ENCODE peak calls at places on chromosomes 16 and 17, in nine cellular contexts. One of them, this sample, is unnamed.

GRCh38 chr16:65540913-65541312 is 419.1 kb upstream of the CDH11 start:
- DNase-seq in left ventricle myocardium inferior: no peak
- DNase-seq in CD8-positive, alpha-beta T cell: no peak
- DNase-seq in heart right ventricle: no peak
- DNase-seq in HepG2: no peak
- DNase-seq in SK-N-SH: no peak
- DNase-seq in IMR-90: no peak
- DNase-seq in neural progenitor cell: no peak
- DNase-seq in endodermal cell: no peak
- DNase-seq in this sample: no peak

GRCh38 chr17:49312722-49313121 is 49.3 kb downstream of the ZNF652 start:
- DNase-seq in left ventricle myocardium inferior: no peak
- DNase-seq in CD8-positive, alpha-beta T cell: no peak
- DNase-seq in heart right ventricle: no peak
- DNase-seq in HepG2: no peak
- DNase-seq in SK-N-SH: no peak
- DNase-seq in IMR-90: no peak
- DNase-seq in neural progenitor cell: no peak
- DNase-seq in endodermal cell: no peak
- DNase-seq in this sample: no peak

GRCh38 chr16:54244061-54244886 is 42.3 kb downstream of the IRX3 start:
- DNase-seq in left ventricle myocardium inferior: no peak
- DNase-seq in CD8-positive, alpha-beta T cell: no peak
- DNase-seq in heart right ventricle: no peak
- DNase-seq in HepG2: peak; percentile 77
- DNase-seq in SK-N-SH: no peak
- DNase-seq in IMR-90: no peak
- DNase-seq in neural progenitor cell: no peak
- DNase-seq in endodermal cell: peak; percentile 72
- DNase-seq in this sample: no peak

GRCh38 chr17:78257810-78258322 is 26.4 kb downstream of the TMEM235 start:
- DNase-seq in left ventricle myocardium inferior: peak; percentile 46
- DNase-seq in CD8-positive, alpha-beta T cell: peak; percentile 39
- DNase-seq in heart right ventricle: no peak
- DNase-seq in HepG2: no peak
- DNase-seq in SK-N-SH: peak; percentile 63
- DNase-seq in IMR-90: peak; percentile 13
- DNase-seq in neural progenitor cell: no peak
- DNase-seq in endodermal cell: peak; percentile 79
- DNase-seq in this sample: no peak

GRCh38 chr16:10949424-10949970 is 5.1 kb downstream of the CLEC16A start:
- DNase-seq in left ventricle myocardium inferior: no peak
- DNase-seq in CD8-positive, alpha-beta T cell: peak; percentile 65
- DNase-seq in heart right ventricle: no peak
- DNase-seq in HepG2: no peak
- DNase-seq in SK-N-SH: no peak
- DNase-seq in IMR-90: no peak
- DNase-seq in neural progenitor cell: peak; percentile 43
- DNase-seq in endodermal cell: peak; percentile 94
- DNase-seq in this sample: peak; percentile 34

GRCh38 chr16:21957687-21958346 is 4.7 kb downstream of the UQCRC2 start:
- DNase-seq in left ventricle myocardium inferior: no peak
- DNase-seq in CD8-positive, alpha-beta T cell: no peak
- DNase-seq in heart right ventricle: no peak
- DNase-seq in HepG2: no peak
- DNase-seq in SK-N-SH: no peak
- DNase-seq in IMR-90: no peak
- DNase-seq in neural progenitor cell: no peak
- DNase-seq in endodermal cell: no peak
- DNase-seq in this sample: no peak

GRCh38 chr17:40071720-40072480 is 9.1 kb downstream of the THRA start:
- DNase-seq in left ventricle myocardium inferior: peak; percentile 76
- DNase-seq in CD8-positive, alpha-beta T cell: no peak
- DNase-seq in heart right ventricle: peak; percentile 67
- DNase-seq in HepG2: peak; percentile 46
- DNase-seq in SK-N-SH: peak; percentile 79
- DNase-seq in IMR-90: no peak
- DNase-seq in neural progenitor cell: no peak
- DNase-seq in endodermal cell: peak; percentile 51
- DNase-seq in this sample: no peak

GRCh38 chr16:814974-815373 is 14.4 kb upstream of the GNG13 start:
- DNase-seq in left ventricle myocardium inferior: no peak
- DNase-seq in CD8-positive, alpha-beta T cell: no peak
- DNase-seq in heart right ventricle: no peak
- DNase-seq in HepG2: no peak
- DNase-seq in SK-N-SH: no peak
- DNase-seq in IMR-90: peak; percentile 70
- DNase-seq in neural progenitor cell: no peak
- DNase-seq in endodermal cell: no peak
- DNase-seq in this sample: no peak

GRCh38 chr16:71311553-71312158 is 22.5 kb upstream of the CMTR2 start:
- DNase-seq in left ventricle myocardium inferior: no peak
- DNase-seq in CD8-positive, alpha-beta T cell: no peak
- DNase-seq in heart right ventricle: no peak
- DNase-seq in HepG2: peak; percentile 54
- DNase-seq in SK-N-SH: peak; percentile 61
- DNase-seq in IMR-90: peak; percentile 5
- DNase-seq in neural progenitor cell: peak; percentile 87
- DNase-seq in endodermal cell: peak; percentile 84
- DNase-seq in this sample: peak; percentile 18

GRCh38 chr17:40168262-40168832 is 8.9 kb upstream of the RAPGEFL1 start:
- DNase-seq in left ventricle myocardium inferior: no peak
- DNase-seq in CD8-positive, alpha-beta T cell: peak; percentile 47
- DNase-seq in heart right ventricle: peak; percentile 32
- DNase-seq in HepG2: peak; percentile 77
- DNase-seq in SK-N-SH: peak; percentile 65
- DNase-seq in IMR-90: peak; percentile 69
- DNase-seq in neural progenitor cell: peak; percentile 77
- DNase-seq in endodermal cell: peak; percentile 82
- DNase-seq in this sample: no peak

GRCh38 chr17:78806451-78806850 is 24.4 kb upstream of the CYTH1 start:
- DNase-seq in left ventricle myocardium inferior: no peak
- DNase-seq in CD8-positive, alpha-beta T cell: peak; percentile 85
- DNase-seq in heart right ventricle: no peak
- DNase-seq in HepG2: no peak
- DNase-seq in SK-N-SH: no peak
- DNase-seq in IMR-90: no peak
- DNase-seq in neural progenitor cell: no peak
- DNase-seq in endodermal cell: no peak
- DNase-seq in this sample: peak; percentile 51

GRCh38 chr17:31511583-31511982 is 120.1 kb downstream of the RAB11FIP4 start:
- DNase-seq in left ventricle myocardium inferior: no peak
- DNase-seq in CD8-positive, alpha-beta T cell: no peak
- DNase-seq in heart right ventricle: no peak
- DNase-seq in HepG2: no peak
- DNase-seq in SK-N-SH: no peak
- DNase-seq in IMR-90: no peak
- DNase-seq in neural progenitor cell: no peak
- DNase-seq in endodermal cell: no peak
- DNase-seq in this sample: no peak

GRCh38 chr17:3798273-3799180 is 2.5 kb downstream of the ITGAE start:
- DNase-seq in left ventricle myocardium inferior: no peak
- DNase-seq in CD8-positive, alpha-beta T cell: no peak
- DNase-seq in heart right ventricle: no peak
- DNase-seq in HepG2: no peak
- DNase-seq in SK-N-SH: no peak
- DNase-seq in IMR-90: no peak
- DNase-seq in neural progenitor cell: no peak
- DNase-seq in endodermal cell: peak; percentile 47
- DNase-seq in this sample: no peak

DNA sequence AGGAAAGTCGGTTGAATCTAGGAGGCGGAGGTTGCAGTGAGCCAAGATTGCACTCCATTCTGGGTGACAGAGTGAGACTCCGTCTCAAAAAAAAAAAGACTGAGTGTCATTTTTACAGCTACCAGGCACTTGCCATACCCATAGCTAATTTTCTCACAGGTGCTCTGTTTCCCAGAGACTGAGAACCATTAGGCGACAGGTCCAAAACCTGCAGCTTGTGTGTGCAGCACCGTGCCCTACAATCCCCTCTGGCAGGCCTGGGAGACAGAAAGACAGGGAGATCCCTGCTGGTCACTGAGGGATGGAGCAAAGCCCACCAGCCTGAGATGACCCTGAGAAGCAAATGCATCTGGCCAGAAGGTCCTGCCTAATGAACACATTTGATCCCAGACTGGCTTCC is 2.7 kb downstream of the TFAP4 start:
- DNase-seq in left ventricle myocardium inferior: no peak
- DNase-seq in CD8-positive, alpha-beta T cell: no peak
- DNase-seq in heart right ventricle: no peak
- DNase-seq in HepG2: no peak
- DNase-seq in SK-N-SH: no peak
- DNase-seq in IMR-90: no peak
- DNase-seq in neural progenitor cell: no peak
- DNase-seq in endodermal cell: no peak
- DNase-seq in this sample: no peak
- H3K4me3 ChIP-seq in left ventricle myocardium inferior: no peak overlapping the region
- H3K4me3 ChIP-seq in CD8-positive, alpha-beta T cell: no peak overlapping the region
- H3K4me3 ChIP-seq in heart right ventricle: no peak overlapping the region
- H3K4me3 ChIP-seq in HepG2: no peak overlapping the region
- H3K4me3 ChIP-seq in SK-N-SH: no peak overlapping the region
- H3K4me3 ChIP-seq in IMR-90: no peak overlapping the region
- H3K4me3 ChIP-seq in neural progenitor cell: no peak overlapping the region
- H3K4me3 ChIP-seq in endodermal cell: peak overlapping the region; percentile 83
- H3K4me3 ChIP-seq in this sample: no peak overlapping the region

DNA sequence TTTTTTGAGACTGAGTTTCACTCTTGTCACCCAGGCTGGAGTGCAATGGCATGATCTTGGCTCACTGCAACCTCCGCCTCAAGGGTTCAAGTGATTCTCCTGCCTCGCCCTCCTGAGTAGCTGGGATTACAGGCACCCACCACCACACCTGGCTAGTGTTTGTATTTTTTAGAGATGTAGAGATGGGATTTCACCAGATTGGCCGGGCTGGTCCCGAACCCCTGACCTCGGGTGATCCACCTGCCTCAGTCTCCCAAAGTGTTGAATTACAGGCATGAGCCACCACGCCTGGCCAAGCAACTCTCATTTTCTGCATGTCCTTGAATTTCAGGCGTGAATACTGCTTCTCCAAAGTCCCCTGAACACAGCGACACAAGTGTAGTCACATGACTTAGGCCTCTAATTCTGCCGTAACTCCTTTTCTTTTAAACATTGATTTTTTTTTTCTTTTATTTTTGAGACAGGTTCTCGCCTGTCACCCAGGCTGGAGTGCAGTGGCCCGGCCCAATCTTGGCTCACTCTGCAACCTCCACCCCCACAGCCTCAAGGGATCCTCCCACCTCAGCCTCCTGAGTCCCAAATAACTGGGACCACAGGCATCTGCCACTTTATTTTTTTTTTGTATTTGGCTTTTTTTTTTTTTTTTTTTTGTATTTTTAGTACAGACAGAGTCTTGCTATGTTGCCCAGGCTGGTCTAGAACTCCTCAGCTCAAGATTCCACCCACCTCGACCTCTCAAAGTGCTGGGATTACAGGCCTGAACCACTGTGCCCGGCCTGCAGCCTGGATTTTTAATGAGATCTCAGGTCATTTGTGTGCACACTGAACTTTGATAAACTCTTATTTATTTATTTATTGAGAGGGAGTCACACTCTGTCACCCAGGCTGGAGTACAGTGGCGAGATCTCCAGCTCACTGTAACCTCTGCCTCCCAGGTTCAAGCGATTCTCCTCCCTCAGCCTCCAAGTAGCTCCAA is 124.6 kb downstream of the KCNJ18 start:
- DNase-seq in left ventricle myocardium inferior: no peak
- DNase-seq in CD8-positive, alpha-beta T cell: no peak
- DNase-seq in heart right ventricle: no peak
- DNase-seq in HepG2: no peak
- DNase-seq in SK-N-SH: no peak
- DNase-seq in IMR-90: no peak
- DNase-seq in neural progenitor cell: no peak
- DNase-seq in endodermal cell: no peak
- DNase-seq in this sample: no peak
- H3K9me3 ChIP-seq in left ventricle myocardium inferior: peaks cover 4% of the 10 kb centered on the region
- H3K9me3 ChIP-seq in CD8-positive, alpha-beta T cell: no peaks in the 10 kb centered on the region
- H3K9me3 ChIP-seq in heart right ventricle: no peaks in the 10 kb centered on the region
- H3K9me3 ChIP-seq in HepG2: no peaks in the 10 kb centered on the region
- H3K9me3 ChIP-seq in SK-N-SH: no peaks in the 10 kb centered on the region
- H3K9me3 ChIP-seq in IMR-90: peaks cover 25% of the 10 kb centered on the region
- H3K9me3 ChIP-seq in neural progenitor cell: peaks cover 69% of the 10 kb centered on the region
- H3K9me3 ChIP-seq in endodermal cell: peaks cover 76% of the 10 kb centered on the region
- H3K9me3 ChIP-seq in this sample: no peaks in the 10 kb centered on the region

GRCh38 chr17:41965694-41966375 is 760 bp upstream of the CNP start:
- DNase-seq in left ventricle myocardium inferior: peak; percentile 45
- DNase-seq in CD8-positive, alpha-beta T cell: peak; percentile 70
- DNase-seq in heart right ventricle: peak; percentile 58
- DNase-seq in HepG2: peak; percentile 88
- DNase-seq in SK-N-SH: peak; percentile 54
- DNase-seq in IMR-90: peak; percentile 38
- DNase-seq in neural progenitor cell: peak; percentile 79
- DNase-seq in endodermal cell: peak; percentile 98
- DNase-seq in this sample: peak; percentile 84
- H3K4me1 ChIP-seq in left ventricle myocardium inferior: peaks cover 39% of the 10 kb centered on the region
- H3K4me1 ChIP-seq in CD8-positive, alpha-beta T cell: peaks cover 30% of the 10 kb centered on the region
- H3K4me1 ChIP-seq in heart right ventricle: peaks cover 34% of the 10 kb centered on the region
- H3K4me1 ChIP-seq in HepG2: peaks cover 73% of the 10 kb centered on the region
- H3K4me1 ChIP-seq in SK-N-SH: peaks cover 5% of the 10 kb centered on the region
- H3K4me1 ChIP-seq in IMR-90: peaks cover 11% of the 10 kb centered on the region
- H3K4me1 ChIP-seq in neural progenitor cell: peaks cover 13% of the 10 kb centered on the region
- H3K4me1 ChIP-seq in endodermal cell: peaks cover 3% of the 10 kb centered on the region
- H3K4me1 ChIP-seq in this sample: peaks cover 39% of the 10 kb centered on the region

GRCh38 chr17:75124819-75125162 is 6.8 kb downstream of the NT5C start:
- DNase-seq in left ventricle myocardium inferior: no peak
- DNase-seq in CD8-positive, alpha-beta T cell: no peak
- DNase-seq in heart right ventricle: no peak
- DNase-seq in HepG2: no peak
- DNase-seq in SK-N-SH: no peak
- DNase-seq in IMR-90: no peak
- DNase-seq in neural progenitor cell: no peak
- DNase-seq in endodermal cell: no peak
- DNase-seq in this sample: no peak
- H3K4me3 ChIP-seq in left ventricle myocardium inferior: no peak overlapping the region
- H3K4me3 ChIP-seq in CD8-positive, alpha-beta T cell: no peak overlapping the region
- H3K4me3 ChIP-seq in heart right ventricle: no peak overlapping the region
- H3K4me3 ChIP-seq in HepG2: no peak overlapping the region
- H3K4me3 ChIP-seq in SK-N-SH: no peak overlapping the region
- H3K4me3 ChIP-seq in IMR-90: no peak overlapping the region
- H3K4me3 ChIP-seq in neural progenitor cell: no peak overlapping the region
- H3K4me3 ChIP-seq in endodermal cell: no peak overlapping the region
- H3K4me3 ChIP-seq in this sample: no peak overlapping the region

GRCh38 chr16:3223913-3224515 is 10.9 kb downstream of the ZNF200 start:
- DNase-seq in left ventricle myocardium inferior: no peak
- DNase-seq in CD8-positive, alpha-beta T cell: no peak
- DNase-seq in heart right ventricle: no peak
- DNase-seq in HepG2: no peak
- DNase-seq in SK-N-SH: no peak
- DNase-seq in IMR-90: no peak
- DNase-seq in neural progenitor cell: no peak
- DNase-seq in endodermal cell: no peak
- DNase-seq in this sample: no peak
- H3K9me3 ChIP-seq in left ventricle myocardium inferior: peaks cover 99% of the 10 kb centered on the region
- H3K9me3 ChIP-seq in CD8-positive, alpha-beta T cell: peaks cover 40% of the 10 kb centered on the region
- H3K9me3 ChIP-seq in heart right ventricle: peaks cover 77% of the 10 kb centered on the region
- H3K9me3 ChIP-seq in HepG2: no peaks in the 10 kb centered on the region
- H3K9me3 ChIP-seq in SK-N-SH: peaks cover 26% of the 10 kb centered on the region
- H3K9me3 ChIP-seq in IMR-90: peaks cover 60% of the 10 kb centered on the region
- H3K9me3 ChIP-seq in neural progenitor cell: peaks cover 36% of the 10 kb centered on the region
- H3K9me3 ChIP-seq in endodermal cell: peaks cover 74% of the 10 kb centered on the region
- H3K9me3 ChIP-seq in this sample: peaks cover 15% of the 10 kb centered on the region

GRCh38 chr17:2401426-2402221 is 764 bp upstream of the MNT start:
- DNase-seq in left ventricle myocardium inferior: peak; percentile 100
- DNase-seq in CD8-positive, alpha-beta T cell: peak; percentile 100
- DNase-seq in heart right ventricle: peak; percentile 100
- DNase-seq in HepG2: peak; percentile 96
- DNase-seq in SK-N-SH: peak; percentile 93
- DNase-seq in IMR-90: peak; percentile 99
- DNase-seq in neural progenitor cell: peak; percentile 100
- DNase-seq in endodermal cell: peak; percentile 100
- DNase-seq in this sample: peak; percentile 99
- H3K4me1 ChIP-seq in left ventricle myocardium inferior: peaks cover 85% of the 10 kb centered on the region
- H3K4me1 ChIP-seq in CD8-positive, alpha-beta T cell: peaks cover 35% of the 10 kb centered on the region
- H3K4me1 ChIP-seq in heart right ventricle: peaks cover 66% of the 10 kb centered on the region
- H3K4me1 ChIP-seq in HepG2: peaks cover 44% of the 10 kb centered on the region
- H3K4me1 ChIP-seq in SK-N-SH: peaks cover 42% of the 10 kb centered on the region
- H3K4me1 ChIP-seq in IMR-90: peaks cover 42% of the 10 kb centered on the region
- H3K4me1 ChIP-seq in neural progenitor cell: peaks cover 20% of the 10 kb centered on the region
- H3K4me1 ChIP-seq in endodermal cell: peaks cover 9% of the 10 kb centered on the region
- H3K4me1 ChIP-seq in this sample: peaks cover 35% of the 10 kb centered on the region